ENCODE peak calls at places on chromosomes 3 and 15, in seven cellular contexts. U is GM12865; Q is CD4-positive, alpha-beta T cell; Y is ovary; J is right atrium auricular region; R is mesothelial cell of epicardium; C is fibroblast of villous mesenchyme. L is an unnamed sample.

GRCh38 chr3:176513604-176514003 is 683.7 kb downstream of the TBL1XR1 start:
- DNase-seq in U (peak), Q (no peak), Y (no peak), J (no peak), R (no peak), C (no peak), L (no peak)

GRCh38 chr3:148235566-148235965 is 462.1 kb upstream of the AGTR1 start:
- DNase-seq in U (no peak), Q (no peak), Y (no peak), J (no peak), R (no peak), C (no peak), L (no peak)

GRCh38 chr3:141052570-141053069 is 1.5 kb downstream of the SPSB4 start:
- DNase-seq in U (no peak), Q (no peak), Y (no peak), J (no peak), R (no peak), C (no peak), L (no peak)

GRCh38 chr3:72042397-72043211 is 257.7 kb upstream of the PROK2 start:
- DNase-seq in U (no peak), Q (no peak), Y (no peak), J (no peak), R (no peak), C (peak), L (no peak)

GRCh38 chr3:126307591-126308393 is 49.4 kb downstream of the KLF15 start:
- DNase-seq in U (no peak), Q (no peak), Y (no peak), J (no peak), R (no peak), C (no peak), L (no peak)

GRCh38 chr3:150783920-150784746 is 21.2 kb upstream of the SIAH2 start:
- DNase-seq in U (peak), Q (no peak), Y (no peak), J (no peak), R (no peak), C (no peak), L (no peak)

GRCh38 chr15:77588126-77588525 is 44.6 kb downstream of the LINGO1 start:
- DNase-seq in U (no peak), Q (no peak), Y (no peak), J (no peak), R (no peak), C (no peak), L (no peak)

GRCh38 chr3:126257984-126258383 is 77.6 kb upstream of the ALDH1L1 start:
- DNase-seq in U (no peak), Q (no peak), Y (no peak), J (no peak), R (no peak), C (no peak), L (no peak)

GRCh38 chr15:44713006-44713966 is 2.0 kb downstream of the B2M start:
- DNase-seq in U (peak), Q (no peak), Y (no peak), J (no peak), R (no peak), C (peak), L (no peak)

GRCh38 chr3:126180477-126181397 is at the start of gene ALDH1L1:
- DNase-seq in U (no peak), Q (no peak), Y (peak), J (peak), R (peak), C (peak), L (no peak)

GRCh38 chr3:138949002-138949418 is 2.0 kb downstream of the FOXL2NB start:
- DNase-seq in U (no peak), Q (no peak), Y (peak), J (no peak), R (no peak), C (peak), L (no peak)

GRCh38 chr3:190116551-190117067 is 4.1 kb downstream of the P3H2 start:
- DNase-seq in U (peak), Q (no peak), Y (no peak), J (no peak), R (no peak), C (no peak), L (no peak)

GRCh38 chr3:114899186-114899931 is 247.7 kb downstream of the ZBTB20 start:
- DNase-seq in U (no peak), Q (no peak), Y (no peak), J (no peak), R (no peak), C (no peak), L (no peak)

GRCh38 chr3:81744366-81744765 is 17.1 kb downstream of the GBE1 start:
- DNase-seq in U (no peak), Q (no peak), Y (no peak), J (no peak), R (no peak), C (peak), L (no peak)

GRCh38 chr3:195110647-195111321 is 160.2 kb downstream of the XXYLT1 start:
- DNase-seq in U (no peak), Q (no peak), Y (no peak), J (peak), R (no peak), C (peak), L (no peak)

GRCh38 chr15:60255390-60255789 is 142.4 kb downstream of the ANXA2 start:
- DNase-seq in U (peak), Q (no peak), Y (no peak), J (no peak), R (no peak), C (no peak), L (no peak)

GRCh38 chr3:124217542-124217941 is 225.6 kb upstream of the ROPN1 start:
- DNase-seq in U (peak), Q (no peak), Y (peak), J (no peak), R (peak), C (peak), L (no peak)

DNA sequence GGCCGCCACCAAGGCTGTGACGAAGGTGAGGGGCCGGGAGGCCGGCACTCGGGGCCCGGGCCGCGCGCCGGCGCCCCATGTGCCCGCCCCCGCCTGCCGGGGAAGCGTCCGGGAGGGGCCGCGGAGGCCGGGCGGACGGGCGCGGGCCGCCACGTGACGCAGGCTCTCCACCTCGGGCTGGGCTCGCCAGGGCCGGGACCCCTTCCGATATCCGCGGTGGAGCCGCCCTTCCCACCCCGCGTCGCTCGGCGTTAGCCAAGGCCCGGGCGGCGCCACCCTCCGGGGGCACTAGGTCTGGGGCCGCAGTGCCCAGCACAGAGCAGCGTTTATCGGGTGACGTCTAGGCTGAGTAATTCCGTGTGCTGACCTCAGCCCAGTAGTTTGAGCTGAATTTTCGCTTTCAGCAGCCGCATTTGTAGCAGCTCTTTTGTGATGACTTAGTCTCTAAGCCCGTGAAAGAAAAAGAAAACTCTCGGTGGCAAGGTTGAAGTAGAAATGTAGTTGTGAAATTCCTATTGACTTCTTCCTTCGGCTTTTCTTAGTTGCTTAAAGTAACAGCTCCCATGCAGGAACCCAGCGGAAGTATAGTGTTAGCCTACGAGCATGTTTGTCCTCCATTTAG is 885 bp downstream of the CDV3 start:
- DNase-seq in U (peak), Q (peak), Y (peak), J (peak), R (peak), C (peak), L (no peak)
- TF ChIP-seq CTCF in U (peak), Q (no peak), Y (peak), J (no peak), R (no peak), C (no peak), L (no peak)

GRCh38 chr3:10709110-10709781 is 106.8 kb upstream of the SLC6A11 start:
- DNase-seq in U (no peak), Q (no peak), Y (no peak), J (no peak), R (no peak), C (no peak), L (no peak)
- TF ChIP-seq CTCF in U (no peak), Q (no peak), Y (no peak), J (no peak), R (no peak), C (no peak), L (no peak)

DNA sequence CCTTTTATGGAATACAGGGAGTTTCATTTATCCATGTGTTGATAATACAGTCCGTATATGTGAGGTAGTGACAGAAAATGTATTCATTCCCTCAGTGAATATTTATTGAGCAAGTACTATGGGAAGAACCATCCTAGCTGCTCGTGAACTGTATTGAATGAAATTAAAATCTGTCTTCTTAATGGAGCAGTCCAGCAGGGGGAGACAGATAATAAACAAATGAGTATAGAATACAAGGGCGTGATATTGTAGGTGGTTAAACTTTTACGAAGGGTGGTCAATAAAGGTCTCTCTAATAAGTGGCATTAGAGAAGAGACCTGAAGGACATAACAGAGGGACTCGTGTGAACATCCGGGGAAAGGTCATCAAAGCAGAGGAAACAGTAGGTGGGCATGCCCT is 62.7 kb upstream of the OSTN start:
- DNase-seq in U (peak), Q (no peak), Y (no peak), J (no peak), R (no peak), C (peak), L (no peak)
- TF ChIP-seq CTCF in U (peak), Q (no peak), Y (no peak), J (no peak), R (no peak), C (peak), L (peak)

GRCh38 chr3:11634974-11635612 is 8.6 kb downstream of the VGLL4 start:
- DNase-seq in U (no peak), Q (no peak), Y (no peak), J (no peak), R (no peak), C (no peak), L (no peak)
- TF ChIP-seq CTCF in U (no peak), Q (no peak), Y (no peak), J (no peak), R (no peak), C (no peak), L (no peak)

GRCh38 chr3:111794701-111795100 is 64.4 kb upstream of the PHLDB2 start:
- DNase-seq in U (no peak), Q (no peak), Y (no peak), J (no peak), R (no peak), C (no peak), L (no peak)
- TF ChIP-seq CTCF in U (no peak), Q (no peak), Y (no peak), J (no peak), R (no peak), C (no peak), L (no peak)

DNA sequence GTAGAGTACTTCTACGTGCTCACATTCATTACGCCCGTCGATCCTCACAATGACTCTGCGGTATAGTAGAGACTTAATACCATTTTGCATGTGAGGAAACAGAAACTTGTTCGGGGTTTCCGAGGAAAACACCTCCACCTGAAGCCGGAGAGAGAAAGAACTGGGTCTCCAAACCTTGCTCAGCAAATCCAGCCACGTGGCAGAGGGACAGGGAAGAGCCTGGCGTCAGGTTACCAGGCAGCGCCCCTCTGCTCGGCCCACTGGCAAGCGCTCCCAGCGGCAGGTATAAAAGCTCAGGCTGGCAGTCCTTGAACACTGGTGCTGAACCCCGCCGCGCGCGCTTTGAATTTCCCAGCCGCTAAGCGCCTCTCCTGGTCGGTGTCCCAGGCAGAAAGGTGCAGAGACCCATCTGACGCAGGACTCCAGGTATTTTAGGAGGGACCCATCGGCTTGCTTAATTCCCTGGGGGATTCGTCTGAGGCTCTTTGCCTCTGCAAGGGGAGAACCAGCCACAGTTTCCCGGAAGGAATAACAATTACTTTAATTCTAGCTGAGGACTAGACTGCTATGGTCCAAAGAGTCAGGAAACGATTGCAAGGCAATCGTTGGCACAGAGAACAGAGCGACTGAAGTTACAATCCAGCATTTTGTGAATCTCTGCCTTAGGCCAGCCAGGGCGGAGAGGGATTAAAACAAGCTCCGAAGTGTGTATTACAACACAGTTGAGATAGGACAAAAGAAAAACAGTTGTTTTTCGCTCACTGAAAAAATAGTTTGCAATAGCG is at the start of gene C2CD4A:
- DNase-seq in U (peak), Q (peak), Y (peak), J (no peak), R (peak), C (peak), L (no peak)
- TF ChIP-seq CTCF in U (no peak), Q (peak), Y (no peak), J (no peak), R (no peak), C (peak), L (no peak)

GRCh38 chr3:134886991-134887390 is 91.9 kb downstream of the EPHB1 start:
- DNase-seq in U (no peak), Q (no peak), Y (no peak), J (no peak), R (no peak), C (no peak), L (no peak)

GRCh38 chr3:134880431-134880830 is 85.4 kb downstream of the EPHB1 start:
- DNase-seq in U (no peak), Q (no peak), Y (no peak), J (no peak), R (no peak), C (no peak), L (no peak)

GRCh38 chr3:134883697-134884385 is 88.8 kb downstream of the EPHB1 start:
- DNase-seq in U (no peak), Q (no peak), Y (no peak), J (no peak), R (no peak), C (no peak), L (no peak)

GRCh38 chr3:134881305-134881704 is 86.2 kb downstream of the EPHB1 start:
- DNase-seq in U (no peak), Q (no peak), Y (no peak), J (no peak), R (no peak), C (no peak), L (no peak)

DNA sequence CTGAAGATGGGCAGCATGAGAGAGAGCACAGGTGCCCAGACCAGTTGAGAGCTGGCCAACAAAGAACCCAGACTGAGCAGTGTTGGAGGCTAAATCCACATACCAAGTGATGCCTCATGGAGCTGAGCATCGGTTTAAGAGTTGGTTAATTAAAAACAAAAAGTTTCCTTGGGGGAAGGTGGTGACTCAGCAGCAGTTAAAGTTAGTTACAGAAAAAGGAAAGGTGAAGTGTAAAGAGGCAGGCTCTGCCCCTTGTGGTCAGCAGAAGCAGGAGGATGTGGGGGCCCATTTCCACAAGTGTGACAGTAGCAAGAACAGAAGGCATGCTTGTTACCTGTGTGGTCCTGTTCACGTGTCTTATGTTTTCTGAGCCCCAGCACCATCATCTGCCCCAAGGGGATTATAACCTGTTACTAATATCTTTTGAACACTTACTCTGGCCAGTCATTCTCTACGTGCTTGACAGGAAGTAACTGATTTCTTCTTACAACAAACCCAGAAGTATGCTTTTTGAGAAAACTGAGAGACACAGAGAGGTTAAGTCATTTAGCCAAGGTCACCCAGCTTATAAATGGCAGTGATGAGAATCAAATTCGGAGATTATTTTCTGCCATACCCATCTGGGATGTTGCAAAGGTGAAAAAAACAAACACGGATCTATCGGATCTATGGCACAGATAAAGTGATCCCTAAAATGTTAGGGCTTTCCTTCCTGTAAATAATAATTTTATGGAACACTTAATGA is 91.0 kb downstream of the EPHB1 start:
- DNase-seq in U (peak), Q (no peak), Y (no peak), J (no peak), R (no peak), C (no peak), L (no peak)
- TF ChIP-seq CTCF in U (peak), Q (no peak), Y (no peak), J (no peak), R (no peak), C (no peak), L (no peak)

L was measured in D721Med.